ENCODE peak calls at places on chromosomes 3 and 15, in four cellular contexts. One of them, this sample, is unnamed.

GRCh38 chr3:148970311-148970710 is 21.0 kb upstream of the GYG1 start:
- DNase-seq in K562: no peak
- DNase-seq in GM12891: no peak
- DNase-seq in GM12878: no peak
- DNase-seq in this sample: no peak

GRCh38 chr3:133865136-133865855 is 30.4 kb downstream of the RAB6B start:
- DNase-seq in K562: no peak
- DNase-seq in GM12891: no peak
- DNase-seq in GM12878: no peak
- DNase-seq in this sample: no peak

GRCh38 chr15:95687686-95688085 is 642.8 kb upstream of the NR2F2 start:
- DNase-seq in GM12891: no peak
- DNase-seq in K562: no peak
- DNase-seq in GM12878: no peak
- DNase-seq in this sample: no peak

GRCh38 chr3:11555211-11555782 is 88.4 kb downstream of the VGLL4 start:
- DNase-seq in K562: no peak
- DNase-seq in GM12891: no peak
- DNase-seq in GM12878: no peak
- DNase-seq in this sample: no peak

GRCh38 chr3:159882784-159883779 is 105.6 kb upstream of the IL12A start:
- DNase-seq in GM12891: no peak
- DNase-seq in K562: no peak
- DNase-seq in GM12878: no peak
- DNase-seq in this sample: no peak

GRCh38 chr15:38650936-38651327 is 86.3 kb upstream of the RASGRP1 start:
- DNase-seq in GM12891: no peak
- DNase-seq in K562: no peak
- DNase-seq in GM12878: no peak
- DNase-seq in this sample: no peak

GRCh38 chr15:79025201-79025600 is 65.4 kb downstream of the RASGRF1 start:
- DNase-seq in K562: no peak
- DNase-seq in GM12878: no peak
- DNase-seq in GM12891: no peak
- DNase-seq in this sample: no peak

GRCh38 chr15:29134239-29134638 is 135.4 kb downstream of the NSMCE3 start:
- DNase-seq in GM12878: no peak
- DNase-seq in GM12891: no peak
- DNase-seq in K562: no peak
- DNase-seq in this sample: no peak

DNA sequence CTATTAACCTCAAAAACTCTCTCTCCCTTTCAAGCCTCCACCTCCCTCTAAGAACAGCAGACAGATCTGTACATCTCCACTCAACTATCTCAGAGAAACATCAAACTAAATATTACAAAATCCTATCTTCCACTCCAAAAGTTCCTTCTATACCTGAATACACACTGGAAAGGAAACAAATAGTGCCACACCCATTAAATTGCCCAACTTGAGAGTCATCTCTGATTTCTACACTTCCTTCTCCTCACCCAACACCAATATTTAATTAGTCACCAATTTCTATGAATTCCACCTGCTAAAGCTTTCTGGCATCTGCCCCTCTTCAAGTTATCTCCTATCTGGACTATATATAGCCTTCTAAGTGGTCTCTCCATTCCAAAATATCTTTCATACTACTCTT is 65.8 kb downstream of the PEAK1 start:
- DNase-seq in GM12891: no peak
- DNase-seq in GM12878: no peak
- DNase-seq in K562: no peak
- DNase-seq in this sample: peak; percentile 13
- TF ChIP-seq SPI1 in GM12891: no peak
- TF ChIP-seq SPI1 in GM12878: no peak
- TF ChIP-seq SPI1 in K562: no peak
- TF ChIP-seq SPI1 in this sample: no peak

GRCh38 chr3:170909129-170909903 is 879 bp upstream of the EIF5A2 start:
- DNase-seq in GM12878: no peak
- DNase-seq in K562: no peak
- DNase-seq in GM12891: no peak
- DNase-seq in this sample: no peak

GRCh38 chr3:170908235-170909116 is at the start of gene EIF5A2:
- DNase-seq in GM12878: peak; percentile 33
- DNase-seq in K562: peak; percentile 99
- DNase-seq in GM12891: peak; percentile 83
- DNase-seq in this sample: peak; percentile 95

GRCh38 chr3:170907519-170908234 is 760 bp downstream of the EIF5A2 start:
- DNase-seq in GM12878: no peak
- DNase-seq in K562: peak; percentile 16
- DNase-seq in GM12891: peak; percentile 1
- DNase-seq in this sample: peak; percentile 6

GRCh38 chr3:170911051-170911450 is 2.6 kb upstream of the EIF5A2 start:
- DNase-seq in GM12891: no peak
- DNase-seq in GM12878: no peak
- DNase-seq in K562: no peak
- DNase-seq in this sample: no peak

GRCh38 chr3:170910542-170910941 is 2.1 kb upstream of the EIF5A2 start:
- DNase-seq in GM12878: no peak
- DNase-seq in K562: no peak
- DNase-seq in GM12891: no peak
- DNase-seq in this sample: no peak
- TF ChIP-seq SPI1 in GM12878: no peak
- TF ChIP-seq SPI1 in K562: no peak
- TF ChIP-seq SPI1 in GM12891: no peak
- TF ChIP-seq SPI1 in this sample: no peak

DNA sequence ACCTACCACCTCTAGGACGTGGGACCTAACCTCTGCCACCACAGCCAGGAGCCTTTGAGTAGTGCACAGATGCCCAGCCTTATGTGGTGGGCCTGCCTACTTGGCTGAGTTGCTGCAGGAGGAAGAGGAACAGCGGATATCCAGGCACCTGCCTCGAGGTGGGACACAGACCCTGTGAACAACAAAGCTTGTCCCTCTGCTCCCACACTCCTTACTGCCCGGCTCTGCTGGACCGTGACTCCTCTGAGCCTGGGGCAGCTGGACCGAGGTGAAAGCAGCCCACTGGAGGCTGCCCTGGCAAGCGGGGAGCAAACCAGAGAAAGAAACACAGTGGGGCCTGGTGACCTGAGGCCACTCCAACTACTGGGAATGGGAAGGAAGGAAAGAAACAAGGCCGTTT is 97.8 kb downstream of the SEC22A start:
- DNase-seq in K562: no peak
- DNase-seq in GM12891: no peak
- DNase-seq in GM12878: no peak
- DNase-seq in this sample: no peak
- TF ChIP-seq SPI1 in K562: no peak
- TF ChIP-seq SPI1 in GM12891: no peak
- TF ChIP-seq SPI1 in GM12878: no peak
- TF ChIP-seq SPI1 in this sample: no peak

GRCh38 chr15:56934269-56934668 is 15.8 kb downstream of the TCF12 start:
- DNase-seq in GM12891: no peak
- DNase-seq in GM12878: no peak
- DNase-seq in K562: peak; percentile 49
- DNase-seq in this sample: no peak
- TF ChIP-seq SPI1 in GM12891: no peak
- TF ChIP-seq SPI1 in GM12878: no peak
- TF ChIP-seq SPI1 in K562: no peak
- TF ChIP-seq SPI1 in this sample: no peak

DNA sequence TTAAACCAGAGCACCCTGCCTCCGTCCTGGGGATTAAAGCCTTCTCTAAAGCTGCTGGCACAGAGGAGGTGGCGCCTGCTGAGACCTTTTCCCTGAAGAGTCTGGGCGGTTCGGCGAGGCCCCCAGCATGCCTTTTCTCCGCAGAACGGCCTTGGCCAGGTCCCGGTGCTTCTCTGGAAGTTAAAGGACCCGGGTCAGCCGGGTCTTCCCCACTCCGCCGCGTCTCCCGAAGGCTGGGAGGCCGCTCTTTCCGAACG is 530 bp downstream of the FAM219B start:
- DNase-seq in GM12878: no peak
- DNase-seq in GM12891: no peak
- DNase-seq in K562: no peak
- DNase-seq in this sample: no peak
- TF ChIP-seq SPI1 in GM12878: no peak
- TF ChIP-seq SPI1 in GM12891: no peak
- TF ChIP-seq SPI1 in K562: no peak
- TF ChIP-seq SPI1 in this sample: no peak

DNA sequence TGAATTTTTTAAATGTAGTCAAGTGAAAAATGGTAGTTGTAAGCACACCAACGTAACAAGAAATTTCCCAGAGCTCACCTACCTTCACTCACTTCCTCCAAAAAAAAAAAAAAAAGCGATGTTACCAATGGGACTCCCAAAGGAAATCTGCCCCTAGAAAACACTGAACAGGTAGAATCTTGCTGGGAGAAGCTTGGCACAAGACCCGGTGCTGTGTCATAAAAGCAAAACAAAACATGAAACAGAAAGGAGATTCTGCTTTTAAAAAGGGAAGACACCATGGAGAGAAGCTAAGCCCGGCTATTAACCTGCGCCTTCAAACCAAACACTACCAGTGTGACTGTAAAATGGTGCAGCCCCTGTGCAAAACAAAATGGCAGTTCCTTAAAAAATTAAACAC is 40.5 kb downstream of the PGPEP1L start:
- DNase-seq in GM12878: no peak
- DNase-seq in GM12891: no peak
- DNase-seq in K562: no peak
- DNase-seq in this sample: no peak
- TF ChIP-seq SPI1 in GM12878: no peak
- TF ChIP-seq SPI1 in GM12891: no peak
- TF ChIP-seq SPI1 in K562: no peak
- TF ChIP-seq SPI1 in this sample: no peak

This sample was measured in HL-60.